ENCODE peak calls at places on chromosomes 1 and 21, in seven cellular contexts. I is tibial nerve, L is right cardiac atrium, M is left lung, G is mesendoderm, V is fibroblast of lung, H is IMR-90. X is an unnamed sample.

GRCh38 chr21:14901482-14901958 is 163.3 kb downstream of the NRIP1 start:
- DNase-seq in I (no peak), L (no peak), M (no peak), G (no peak), V (peak; percentile 99), H (peak; percentile 64), X (no peak)

GRCh38 chr1:64248065-64248464 is 44.6 kb downstream of the UBE2U start:
- DNase-seq in I (no peak), L (no peak), M (no peak), G (peak; percentile 59), V (no peak), H (no peak), X (no peak)

GRCh38 chr1:11354893-11355593 is 82.0 kb downstream of the UBIAD1 start:
- DNase-seq in I (no peak), L (no peak), M (no peak), G (peak; percentile 67), V (no peak), H (no peak), X (no peak)

GRCh38 chr1:217138173-217138838 is 415.1 kb upstream of the ESRRG start:
- DNase-seq in I (no peak), L (no peak), M (peak; percentile 66), G (peak; percentile 23), V (no peak), H (no peak), X (no peak)

GRCh38 chr1:14930224-14930965 is 223.2 kb upstream of the TMEM51 start:
- DNase-seq in I (no peak), L (no peak), M (no peak), G (no peak), V (no peak), H (no peak), X (no peak)

GRCh38 chr1:243421784-243422183 is 165.9 kb downstream of the SDCCAG8 start:
- DNase-seq in I (no peak), L (no peak), M (peak; percentile 40), G (peak; percentile 64), V (peak; percentile 93), H (peak; percentile 85), X (no peak)

GRCh38 chr1:1827089-1827433 is 48.8 kb upstream of the NADK start:
- DNase-seq in I (no peak), L (no peak), M (no peak), G (peak; percentile 29), V (peak; percentile 11), H (no peak), X (no peak)

GRCh38 chr21:38284221-38284620 is 27.4 kb downstream of the KCNJ15 start:
- DNase-seq in I (no peak), L (no peak), M (no peak), G (no peak), V (no peak), H (no peak), X (no peak)

GRCh38 chr1:169115891-169116585 is 9.5 kb downstream of the ATP1B1 start:
- DNase-seq in I (peak; percentile 34), L (peak; percentile 47), M (no peak), G (peak; percentile 61), V (peak; percentile 70), H (peak; percentile 48), X (peak; percentile 44)

GRCh38 chr1:236913371-236914037 is 90.7 kb downstream of the MT1HL1 start:
- DNase-seq in I (no peak), L (no peak), M (no peak), G (peak; percentile 11), V (peak; percentile 78), H (peak; percentile 44), X (no peak)

GRCh38 chr1:82894635-82895034 is 1093.9 kb downstream of the ADGRL2 start:
- DNase-seq in I (no peak), L (no peak), M (no peak), G (no peak), V (no peak), H (no peak), X (no peak)

GRCh38 chr1:97252076-97252475 is 530.5 kb downstream of the PTBP2 start:
- DNase-seq in I (peak; percentile 12), L (peak; percentile 49), M (no peak), G (no peak), V (peak; percentile 80), H (peak; percentile 81), X (peak; percentile 25)

GRCh38 chr1:66313446-66313845 is 220.5 kb upstream of the SGIP1 start:
- DNase-seq in I (no peak), L (no peak), M (no peak), G (no peak), V (peak; percentile 10), H (no peak), X (no peak)

GRCh38 chr1:100861379-100861778 is 33.3 kb downstream of the EXTL2 start:
- DNase-seq in I (no peak), L (no peak), M (no peak), G (no peak), V (peak; percentile 20), H (peak; percentile 19), X (no peak)

DNA sequence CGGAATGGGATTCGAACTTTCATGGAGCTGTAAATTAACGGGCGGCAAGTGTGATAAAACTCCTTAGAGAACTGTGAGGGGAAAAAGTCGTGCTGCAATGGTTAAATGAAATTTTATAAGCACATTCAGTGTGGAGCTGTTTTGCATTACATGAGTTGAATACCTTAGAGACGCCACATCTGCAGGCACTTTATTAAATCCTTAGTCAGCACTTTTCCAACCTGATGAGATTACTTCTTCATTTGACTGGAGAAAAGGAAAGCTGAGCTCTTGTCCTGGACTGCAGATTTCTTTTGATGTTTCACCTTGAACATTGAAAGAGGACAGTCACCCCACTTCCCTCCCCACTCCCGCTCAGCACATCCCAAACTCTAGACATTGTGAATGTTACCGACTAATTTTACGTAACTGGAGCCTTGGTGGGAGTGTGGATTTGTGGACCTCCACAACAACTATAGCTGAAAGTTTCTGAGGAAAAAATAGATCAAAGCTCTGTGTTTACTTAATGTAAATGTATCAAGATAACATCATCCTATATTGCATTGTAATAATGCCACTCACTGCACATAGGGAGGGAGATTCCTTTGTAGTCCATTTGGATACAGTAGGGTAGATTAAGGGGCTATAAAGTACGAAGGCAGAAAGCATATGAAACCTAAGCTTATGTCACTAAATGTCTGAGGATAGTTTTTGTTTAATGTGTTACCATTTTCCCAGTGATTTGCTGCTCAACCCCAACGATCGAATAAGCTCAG is 273.6 kb downstream of the TM2D1 start:
- DNase-seq in I (no peak), L (no peak), M (no peak), G (no peak), V (no peak), H (no peak), X (no peak)
- H3K4me1 ChIP-seq in I (peaks cover 54% of the 10 kb centered on the region), L (peaks cover 32% of the 10 kb centered on the region), M (peaks cover 17% of the 10 kb centered on the region), G (no peaks in the 10 kb centered on the region), V (peaks cover 3% of the 10 kb centered on the region), H (peaks cover 2% of the 10 kb centered on the region), X (peaks cover 75% of the 10 kb centered on the region)

GRCh38 chr1:180029524-180030130 is 75.0 kb downstream of the CEP350 start:
- DNase-seq in I (no peak), L (no peak), M (no peak), G (no peak), V (no peak), H (no peak), X (no peak)

GRCh38 chr1:180027949-180028445 is 73.4 kb downstream of the CEP350 start:
- DNase-seq in I (no peak), L (no peak), M (no peak), G (no peak), V (peak; percentile 82), H (peak; percentile 74), X (no peak)

GRCh38 chr1:180028864-180029263 is 74.3 kb downstream of the CEP350 start:
- DNase-seq in I (no peak), L (no peak), M (no peak), G (no peak), V (no peak), H (no peak), X (no peak)

DNA sequence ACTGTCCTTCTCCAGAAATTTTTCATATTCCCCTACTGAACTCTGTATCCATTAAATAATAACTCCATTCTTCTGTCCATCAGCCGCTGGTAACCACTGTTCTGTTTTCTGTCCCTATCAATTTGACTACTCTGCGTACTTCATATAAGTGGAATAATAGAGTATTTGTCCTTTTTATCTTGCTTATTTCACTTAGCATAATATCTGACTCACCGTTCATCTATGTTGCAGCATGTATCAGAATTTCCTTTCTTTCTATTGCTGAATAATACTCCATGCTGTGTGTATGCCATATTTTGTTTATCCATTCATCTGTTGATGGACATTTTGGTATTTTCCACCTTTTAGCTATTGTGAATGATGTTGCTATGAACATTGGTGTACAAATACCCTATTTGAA is 71.9 kb downstream of the CEP350 start:
- DNase-seq in I (no peak), L (no peak), M (no peak), G (no peak), V (peak; percentile 60), H (peak; percentile 45), X (no peak)
- H3K4me1 ChIP-seq in I (peaks cover 10% of the 10 kb centered on the region), L (no peaks in the 10 kb centered on the region), M (peaks cover 8% of the 10 kb centered on the region), G (no peaks in the 10 kb centered on the region), V (peaks cover 9% of the 10 kb centered on the region), H (peaks cover 5% of the 10 kb centered on the region), X (no peaks in the 10 kb centered on the region)

GRCh38 chr21:41928621-41929220 is 25.1 kb downstream of the C2CD2 start:
- DNase-seq in I (no peak), L (no peak), M (no peak), G (no peak), V (no peak), H (no peak), X (no peak)

GRCh38 chr21:41927727-41928409 is 25.9 kb downstream of the C2CD2 start:
- DNase-seq in I (no peak), L (no peak), M (peak; percentile 67), G (no peak), V (no peak), H (no peak), X (no peak)

GRCh38 chr21:41931041-41931451 is 22.8 kb downstream of the C2CD2 start:
- DNase-seq in I (no peak), L (no peak), M (no peak), G (peak; percentile 19), V (peak; percentile 23), H (no peak), X (no peak)

GRCh38 chr21:41926807-41927171 is 27.0 kb downstream of the C2CD2 start:
- DNase-seq in I (no peak), L (no peak), M (no peak), G (no peak), V (no peak), H (no peak), X (no peak)

DNA sequence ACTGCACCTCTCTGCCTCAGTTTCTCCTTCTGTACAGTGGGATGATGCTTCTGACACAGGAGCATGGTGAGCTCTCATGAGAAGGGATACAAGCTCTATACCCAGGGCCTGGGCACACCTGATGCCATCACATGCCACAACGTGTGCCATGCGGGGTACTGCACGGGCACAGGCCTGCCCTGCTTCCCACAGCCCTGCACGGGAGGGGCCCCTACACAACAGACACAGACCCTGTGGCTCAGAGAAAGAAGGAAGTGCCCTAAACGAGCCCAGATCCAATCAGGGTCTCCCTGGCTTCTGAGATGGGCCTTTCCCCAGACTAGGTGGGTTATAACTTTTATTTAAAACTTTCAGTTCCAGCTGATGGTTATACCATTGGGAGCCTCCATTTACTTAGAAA is 24.6 kb downstream of the C2CD2 start:
- DNase-seq in I (no peak), L (no peak), M (no peak), G (no peak), V (no peak), H (no peak), X (no peak)
- H3K4me1 ChIP-seq in I (peaks cover 39% of the 10 kb centered on the region), L (peaks cover 2% of the 10 kb centered on the region), M (peaks cover 13% of the 10 kb centered on the region), G (peaks cover 9% of the 10 kb centered on the region), V (peaks cover 26% of the 10 kb centered on the region), H (peaks cover 26% of the 10 kb centered on the region), X (peaks cover 17% of the 10 kb centered on the region)

DNA sequence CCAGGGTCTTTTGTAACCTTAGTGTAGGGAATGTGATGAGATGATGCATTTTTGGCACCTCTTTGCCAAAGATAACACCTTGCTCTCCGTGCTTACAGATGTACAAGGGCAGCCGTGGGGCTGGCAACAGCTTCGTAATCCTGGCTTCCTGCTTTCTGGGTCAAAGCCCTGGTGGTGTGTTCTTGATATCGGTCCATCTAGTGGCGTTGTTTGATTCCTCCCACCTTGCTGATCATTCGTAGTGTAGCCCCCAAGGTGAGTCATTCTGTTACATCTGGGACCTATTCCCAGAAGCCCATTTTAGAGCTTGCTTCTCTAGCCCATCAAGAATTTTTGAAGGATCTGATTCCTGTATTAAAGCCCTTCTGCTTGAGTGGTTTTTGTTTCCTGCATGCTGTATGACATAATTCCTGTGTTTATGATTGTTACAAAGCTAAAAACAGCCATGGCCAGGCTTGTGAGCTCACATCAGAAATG is 7.0 kb upstream of the CCT8 start:
- DNase-seq in I (no peak), L (no peak), M (no peak), G (no peak), V (peak; percentile 74), H (peak; percentile 37), X (no peak)
- H3K4me1 ChIP-seq in I (no peaks in the 10 kb centered on the region), L (peaks cover 4% of the 10 kb centered on the region), M (peaks cover 20% of the 10 kb centered on the region), G (no peaks in the 10 kb centered on the region), V (peaks cover 5% of the 10 kb centered on the region), H (peaks cover 9% of the 10 kb centered on the region), X (no peaks in the 10 kb centered on the region)

X was measured in psoas muscle.